ENCODE peak calls at places on chromosomes 2 and 18, in six cellular contexts. One of them, this sample, is unnamed.

GRCh38 chr2:10576456-10576855 is 113.3 kb downstream of the NOL10 start:
- DNase-seq in activated naive CD4-positive, alpha-beta T cell treated with anti-CD3 and anti-CD28 coated beads for 36 hours: no peak
- DNase-seq in iPS-NIHi11: no peak
- DNase-seq in fibroblast of villous mesenchyme: no peak
- DNase-seq in NCI-H2171 treated with DMSO at 0.1 percent for 48 hours: no peak
- DNase-seq in BJ: no peak
- DNase-seq in this sample: no peak

GRCh38 chr2:54904836-54905235 is 145.4 kb downstream of the RTN4 start:
- DNase-seq in NCI-H2171 treated with DMSO at 0.1 percent for 48 hours: no peak
- DNase-seq in fibroblast of villous mesenchyme: no peak
- DNase-seq in iPS-NIHi11: no peak
- DNase-seq in BJ: no peak
- DNase-seq in activated naive CD4-positive, alpha-beta T cell treated with anti-CD3 and anti-CD28 coated beads for 36 hours: no peak
- DNase-seq in this sample: no peak

GRCh38 chr2:199070550-199070949 is 387.2 kb downstream of the SATB2 start:
- DNase-seq in activated naive CD4-positive, alpha-beta T cell treated with anti-CD3 and anti-CD28 coated beads for 36 hours: no peak
- DNase-seq in BJ: no peak
- DNase-seq in iPS-NIHi11: no peak
- DNase-seq in fibroblast of villous mesenchyme: no peak
- DNase-seq in NCI-H2171 treated with DMSO at 0.1 percent for 48 hours: no peak
- DNase-seq in this sample: no peak

GRCh38 chr2:97730245-97730644 is 16.9 kb downstream of the ZAP70 start:
- DNase-seq in fibroblast of villous mesenchyme: no peak
- DNase-seq in BJ: no peak
- DNase-seq in iPS-NIHi11: no peak
- DNase-seq in NCI-H2171 treated with DMSO at 0.1 percent for 48 hours: no peak
- DNase-seq in activated naive CD4-positive, alpha-beta T cell treated with anti-CD3 and anti-CD28 coated beads for 36 hours: no peak
- DNase-seq in this sample: no peak

GRCh38 chr2:98269274-98269673 is 77.0 kb upstream of the CNGA3 start:
- DNase-seq in fibroblast of villous mesenchyme: peak
- DNase-seq in BJ: no peak
- DNase-seq in iPS-NIHi11: peak
- DNase-seq in NCI-H2171 treated with DMSO at 0.1 percent for 48 hours: peak
- DNase-seq in activated naive CD4-positive, alpha-beta T cell treated with anti-CD3 and anti-CD28 coated beads for 36 hours: peak
- DNase-seq in this sample: no peak

GRCh38 chr18:75221902-75222301 is 11.3 kb downstream of the TSHZ1 start:
- DNase-seq in fibroblast of villous mesenchyme: no peak
- DNase-seq in BJ: no peak
- DNase-seq in NCI-H2171 treated with DMSO at 0.1 percent for 48 hours: no peak
- DNase-seq in iPS-NIHi11: no peak
- DNase-seq in activated naive CD4-positive, alpha-beta T cell treated with anti-CD3 and anti-CD28 coated beads for 36 hours: no peak
- DNase-seq in this sample: no peak

GRCh38 chr18:73879328-73879727 is 268.3 kb downstream of the FBXO15 start:
- DNase-seq in fibroblast of villous mesenchyme: peak
- DNase-seq in iPS-NIHi11: no peak
- DNase-seq in BJ: no peak
- DNase-seq in activated naive CD4-positive, alpha-beta T cell treated with anti-CD3 and anti-CD28 coated beads for 36 hours: no peak
- DNase-seq in NCI-H2171 treated with DMSO at 0.1 percent for 48 hours: no peak
- DNase-seq in this sample: no peak

GRCh38 chr2:38751847-38752410 is 768 bp upstream of the SRSF7 start:
- DNase-seq in NCI-H2171 treated with DMSO at 0.1 percent for 48 hours: no peak
- DNase-seq in BJ: no peak
- DNase-seq in iPS-NIHi11: peak
- DNase-seq in fibroblast of villous mesenchyme: no peak
- DNase-seq in activated naive CD4-positive, alpha-beta T cell treated with anti-CD3 and anti-CD28 coated beads for 36 hours: no peak
- DNase-seq in this sample: no peak

GRCh38 chr2:44544991-44545390 is 183.2 kb downstream of the CAMKMT start:
- DNase-seq in NCI-H2171 treated with DMSO at 0.1 percent for 48 hours: no peak
- DNase-seq in fibroblast of villous mesenchyme: no peak
- DNase-seq in activated naive CD4-positive, alpha-beta T cell treated with anti-CD3 and anti-CD28 coated beads for 36 hours: no peak
- DNase-seq in BJ: no peak
- DNase-seq in iPS-NIHi11: no peak
- DNase-seq in this sample: no peak

GRCh38 chr2:77508511-77508910 is 13.7 kb downstream of the LRRTM4 start:
- DNase-seq in fibroblast of villous mesenchyme: no peak
- DNase-seq in activated naive CD4-positive, alpha-beta T cell treated with anti-CD3 and anti-CD28 coated beads for 36 hours: no peak
- DNase-seq in NCI-H2171 treated with DMSO at 0.1 percent for 48 hours: no peak
- DNase-seq in iPS-NIHi11: no peak
- DNase-seq in BJ: no peak
- DNase-seq in this sample: no peak